ENCODE peak calls at places on chromosomes 16 and 17, in nine cellular contexts. One of them, this sample, is unnamed.

GRCh38 chr17:7102421-7102820 is 12.2 kb downstream of the ASGR2 start:
- DNase-seq in OCI-LY7: no peak
- DNase-seq in psoas muscle: no peak
- DNase-seq in heart right ventricle: no peak
- DNase-seq in CD8-positive, alpha-beta T cell: no peak
- DNase-seq in neural progenitor cell: no peak
- DNase-seq in iPS DF 6.9: no peak
- DNase-seq in small intestine: no peak
- DNase-seq in cardiac muscle cell: no peak
- DNase-seq in this sample: no peak

GRCh38 chr16:27431773-27432599 is 30.0 kb downstream of the IL21R start:
- DNase-seq in OCI-LY7: no peak
- DNase-seq in psoas muscle: no peak
- DNase-seq in heart right ventricle: no peak
- DNase-seq in CD8-positive, alpha-beta T cell: peak; percentile 42
- DNase-seq in neural progenitor cell: no peak
- DNase-seq in iPS DF 6.9: no peak
- DNase-seq in small intestine: no peak
- DNase-seq in cardiac muscle cell: no peak
- DNase-seq in this sample: peak; percentile 42

GRCh38 chr17:75629157-75629556 is 4.1 kb upstream of the SMIM5 start:
- DNase-seq in OCI-LY7: no peak
- DNase-seq in psoas muscle: no peak
- DNase-seq in heart right ventricle: no peak
- DNase-seq in CD8-positive, alpha-beta T cell: no peak
- DNase-seq in neural progenitor cell: no peak
- DNase-seq in iPS DF 6.9: no peak
- DNase-seq in small intestine: no peak
- DNase-seq in cardiac muscle cell: no peak
- DNase-seq in this sample: no peak

GRCh38 chr16:86193528-86194193 is 294.7 kb downstream of the IRF8 start:
- DNase-seq in OCI-LY7: no peak
- DNase-seq in psoas muscle: no peak
- DNase-seq in heart right ventricle: no peak
- DNase-seq in CD8-positive, alpha-beta T cell: no peak
- DNase-seq in neural progenitor cell: no peak
- DNase-seq in iPS DF 6.9: no peak
- DNase-seq in small intestine: no peak
- DNase-seq in cardiac muscle cell: no peak
- DNase-seq in this sample: no peak

GRCh38 chr17:83146347-83146746 is 66.9 kb downstream of the METRNL start:
- DNase-seq in OCI-LY7: no peak
- DNase-seq in psoas muscle: no peak
- DNase-seq in heart right ventricle: no peak
- DNase-seq in CD8-positive, alpha-beta T cell: no peak
- DNase-seq in neural progenitor cell: no peak
- DNase-seq in iPS DF 6.9: no peak
- DNase-seq in small intestine: no peak
- DNase-seq in cardiac muscle cell: no peak
- DNase-seq in this sample: no peak

GRCh38 chr16:22141746-22142145 is 20.6 kb upstream of the SDR42E2 start:
- DNase-seq in OCI-LY7: peak; percentile 10
- DNase-seq in psoas muscle: no peak
- DNase-seq in heart right ventricle: no peak
- DNase-seq in CD8-positive, alpha-beta T cell: no peak
- DNase-seq in neural progenitor cell: peak; percentile 59
- DNase-seq in iPS DF 6.9: peak; percentile 45
- DNase-seq in small intestine: no peak
- DNase-seq in cardiac muscle cell: peak; percentile 24
- DNase-seq in this sample: no peak

GRCh38 chr16:78608305-78608776 is 508.9 kb downstream of the WWOX start:
- DNase-seq in OCI-LY7: no peak
- DNase-seq in psoas muscle: no peak
- DNase-seq in heart right ventricle: no peak
- DNase-seq in CD8-positive, alpha-beta T cell: no peak
- DNase-seq in neural progenitor cell: no peak
- DNase-seq in iPS DF 6.9: no peak
- DNase-seq in small intestine: no peak
- DNase-seq in cardiac muscle cell: peak; percentile 1
- DNase-seq in this sample: no peak

GRCh38 chr16:11395008-11395948 is 50.0 kb downstream of the RMI2 start:
- DNase-seq in OCI-LY7: peak; percentile 24
- DNase-seq in psoas muscle: no peak
- DNase-seq in heart right ventricle: no peak
- DNase-seq in CD8-positive, alpha-beta T cell: no peak
- DNase-seq in neural progenitor cell: no peak
- DNase-seq in iPS DF 6.9: no peak
- DNase-seq in small intestine: no peak
- DNase-seq in cardiac muscle cell: no peak
- DNase-seq in this sample: peak; percentile 50

GRCh38 chr16:30122621-30123160 is 329 bp downstream of the MAPK3 start:
- DNase-seq in OCI-LY7: peak; percentile 16
- DNase-seq in psoas muscle: no peak
- DNase-seq in heart right ventricle: no peak
- DNase-seq in CD8-positive, alpha-beta T cell: peak; percentile 58
- DNase-seq in neural progenitor cell: peak; percentile 77
- DNase-seq in iPS DF 6.9: no peak
- DNase-seq in small intestine: peak; percentile 23
- DNase-seq in cardiac muscle cell: no peak
- DNase-seq in this sample: peak; percentile 74

DNA sequence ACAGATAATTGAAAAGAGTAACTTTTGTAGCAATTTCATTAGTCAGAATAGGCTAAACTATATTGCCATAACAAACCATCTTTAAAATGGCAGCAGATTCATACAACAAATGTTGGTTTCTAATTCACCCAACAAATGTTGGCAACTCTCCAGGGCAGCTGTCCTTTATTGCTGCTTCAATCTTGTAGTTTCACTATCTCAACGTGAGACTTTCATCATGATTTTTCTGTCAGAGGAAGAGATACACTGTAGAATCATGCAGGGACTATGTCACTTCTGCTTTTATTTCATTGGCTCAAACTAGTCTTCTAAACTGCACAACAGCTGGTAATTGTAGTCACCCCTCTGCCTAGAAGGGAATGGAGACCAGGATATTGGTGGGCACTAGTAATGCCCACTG is 174.2 kb downstream of the TANC2 start:
- DNase-seq in OCI-LY7: no peak
- DNase-seq in psoas muscle: no peak
- DNase-seq in heart right ventricle: no peak
- DNase-seq in CD8-positive, alpha-beta T cell: no peak
- DNase-seq in neural progenitor cell: no peak
- DNase-seq in iPS DF 6.9: no peak
- DNase-seq in small intestine: peak; percentile 37
- DNase-seq in cardiac muscle cell: peak; percentile 39
- DNase-seq in this sample: peak; percentile 50
- H3K27ac ChIP-seq in OCI-LY7: no peak overlapping the region
- H3K27ac ChIP-seq in psoas muscle: no peak overlapping the region
- H3K27ac ChIP-seq in heart right ventricle: no peak overlapping the region
- H3K27ac ChIP-seq in CD8-positive, alpha-beta T cell: no peak overlapping the region
- H3K27ac ChIP-seq in neural progenitor cell: no peak overlapping the region
- H3K27ac ChIP-seq in iPS DF 6.9: no peak overlapping the region
- H3K27ac ChIP-seq in small intestine: no peak overlapping the region
- H3K27ac ChIP-seq in cardiac muscle cell: no peak overlapping the region
- H3K27ac ChIP-seq in this sample: no peak overlapping the region

GRCh38 chr16:68645494-68646388 is 631 bp downstream of the CDH3 start:
- DNase-seq in OCI-LY7: no peak
- DNase-seq in psoas muscle: no peak
- DNase-seq in heart right ventricle: no peak
- DNase-seq in CD8-positive, alpha-beta T cell: no peak
- DNase-seq in neural progenitor cell: peak; percentile 86
- DNase-seq in iPS DF 6.9: no peak
- DNase-seq in small intestine: no peak
- DNase-seq in cardiac muscle cell: no peak
- DNase-seq in this sample: no peak
- H3K4me3 ChIP-seq in OCI-LY7: no peak overlapping the region
- H3K4me3 ChIP-seq in psoas muscle: no peak overlapping the region
- H3K4me3 ChIP-seq in heart right ventricle: no peak overlapping the region
- H3K4me3 ChIP-seq in CD8-positive, alpha-beta T cell: peak overlapping the region; percentile 37
- H3K4me3 ChIP-seq in neural progenitor cell: peak overlapping the region; percentile 60
- H3K4me3 ChIP-seq in iPS DF 6.9: peak overlapping the region; percentile 61
- H3K4me3 ChIP-seq in small intestine: peak overlapping the region; percentile 48
- H3K4me3 ChIP-seq in cardiac muscle cell: peak overlapping the region; percentile 91
- H3K4me3 ChIP-seq in this sample: no peak overlapping the region

GRCh38 chr17:28494445-28495188 is 11.5 kb upstream of the FOXN1 start:
- DNase-seq in OCI-LY7: peak; percentile 73
- DNase-seq in psoas muscle: peak; percentile 82
- DNase-seq in heart right ventricle: peak; percentile 78
- DNase-seq in CD8-positive, alpha-beta T cell: peak; percentile 88
- DNase-seq in neural progenitor cell: peak; percentile 84
- DNase-seq in iPS DF 6.9: peak; percentile 50
- DNase-seq in small intestine: no peak
- DNase-seq in cardiac muscle cell: peak; percentile 76
- DNase-seq in this sample: peak; percentile 90

GRCh38 chr17:28491286-28491685 is 14.9 kb upstream of the FOXN1 start:
- DNase-seq in OCI-LY7: no peak
- DNase-seq in psoas muscle: peak; percentile 14
- DNase-seq in heart right ventricle: no peak
- DNase-seq in CD8-positive, alpha-beta T cell: no peak
- DNase-seq in neural progenitor cell: no peak
- DNase-seq in iPS DF 6.9: no peak
- DNase-seq in small intestine: no peak
- DNase-seq in cardiac muscle cell: no peak
- DNase-seq in this sample: no peak

GRCh38 chr17:28493467-28493866 is 12.7 kb upstream of the FOXN1 start:
- DNase-seq in OCI-LY7: no peak
- DNase-seq in psoas muscle: no peak
- DNase-seq in heart right ventricle: no peak
- DNase-seq in CD8-positive, alpha-beta T cell: no peak
- DNase-seq in neural progenitor cell: no peak
- DNase-seq in iPS DF 6.9: no peak
- DNase-seq in small intestine: no peak
- DNase-seq in cardiac muscle cell: peak; percentile 61
- DNase-seq in this sample: no peak

GRCh38 chr17:28491860-28492259 is 14.3 kb upstream of the FOXN1 start:
- DNase-seq in OCI-LY7: no peak
- DNase-seq in psoas muscle: no peak
- DNase-seq in heart right ventricle: no peak
- DNase-seq in CD8-positive, alpha-beta T cell: no peak
- DNase-seq in neural progenitor cell: no peak
- DNase-seq in iPS DF 6.9: no peak
- DNase-seq in small intestine: no peak
- DNase-seq in cardiac muscle cell: no peak
- DNase-seq in this sample: no peak

DNA sequence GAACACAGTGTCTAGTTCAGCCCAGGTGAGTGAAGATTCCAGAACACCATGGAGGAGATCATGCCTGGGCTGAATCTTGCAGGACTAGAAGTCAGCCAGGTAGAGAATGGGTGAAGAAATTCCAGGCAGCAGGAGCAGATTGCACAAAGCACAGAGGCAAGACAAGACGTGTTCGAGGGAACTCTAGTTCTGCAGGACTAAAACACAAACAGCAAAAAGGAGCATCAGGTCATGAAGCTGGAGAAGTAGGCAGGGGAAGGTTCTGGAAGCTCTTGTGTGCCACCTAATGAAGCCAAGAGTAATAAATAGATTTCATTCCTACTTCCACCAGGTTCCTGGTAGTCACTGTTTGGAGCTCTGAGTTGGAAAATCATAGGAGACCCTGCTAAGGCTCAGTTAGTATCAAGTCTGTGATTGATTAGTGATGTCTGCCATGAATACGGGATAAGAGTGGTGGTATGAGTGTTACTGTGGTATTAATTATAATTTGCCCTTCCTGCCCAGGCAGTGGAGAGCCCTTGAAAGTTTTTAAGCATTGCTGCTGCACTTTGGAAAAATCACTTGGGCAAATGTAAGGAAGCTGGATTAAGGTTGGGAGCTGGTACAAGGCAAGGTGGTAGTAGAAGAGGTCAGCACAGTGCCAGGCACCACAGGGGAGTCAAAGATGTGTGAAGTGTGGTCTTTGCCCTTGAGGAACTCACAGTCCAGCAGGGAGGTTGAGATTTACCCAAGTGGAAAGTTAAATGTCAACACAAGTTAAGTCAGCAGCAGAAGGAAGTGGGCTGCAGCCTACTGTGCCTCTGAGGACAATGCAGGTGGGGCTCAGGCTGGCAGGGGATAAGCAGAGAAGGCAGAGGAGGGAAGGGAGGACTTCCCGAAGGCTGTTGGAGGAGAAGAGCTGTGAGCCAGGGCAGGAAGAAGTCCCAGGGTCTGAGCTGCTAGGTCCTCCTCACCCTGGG is 13.5 kb upstream of the FOXN1 start:
- DNase-seq in OCI-LY7: peak; percentile 24
- DNase-seq in psoas muscle: no peak
- DNase-seq in heart right ventricle: no peak
- DNase-seq in CD8-positive, alpha-beta T cell: no peak
- DNase-seq in neural progenitor cell: no peak
- DNase-seq in iPS DF 6.9: no peak
- DNase-seq in small intestine: no peak
- DNase-seq in cardiac muscle cell: peak; percentile 55
- DNase-seq in this sample: no peak
- H3K27ac ChIP-seq in OCI-LY7: no peak overlapping the region
- H3K27ac ChIP-seq in psoas muscle: no peak overlapping the region
- H3K27ac ChIP-seq in heart right ventricle: no peak overlapping the region
- H3K27ac ChIP-seq in CD8-positive, alpha-beta T cell: no peak overlapping the region
- H3K27ac ChIP-seq in neural progenitor cell: no peak overlapping the region
- H3K27ac ChIP-seq in iPS DF 6.9: no peak overlapping the region
- H3K27ac ChIP-seq in small intestine: no peak overlapping the region
- H3K27ac ChIP-seq in cardiac muscle cell: no peak overlapping the region
- H3K27ac ChIP-seq in this sample: no peak overlapping the region

GRCh38 chr17:58119491-58119890 is 28.7 kb upstream of the OR4D1 start:
- DNase-seq in OCI-LY7: no peak
- DNase-seq in psoas muscle: no peak
- DNase-seq in heart right ventricle: no peak
- DNase-seq in CD8-positive, alpha-beta T cell: no peak
- DNase-seq in neural progenitor cell: no peak
- DNase-seq in iPS DF 6.9: no peak
- DNase-seq in small intestine: no peak
- DNase-seq in cardiac muscle cell: no peak
- DNase-seq in this sample: no peak
- H3K4me3 ChIP-seq in OCI-LY7: no peak overlapping the region
- H3K4me3 ChIP-seq in psoas muscle: no peak overlapping the region
- H3K4me3 ChIP-seq in heart right ventricle: no peak overlapping the region
- H3K4me3 ChIP-seq in CD8-positive, alpha-beta T cell: no peak overlapping the region
- H3K4me3 ChIP-seq in neural progenitor cell: no peak overlapping the region
- H3K4me3 ChIP-seq in iPS DF 6.9: no peak overlapping the region
- H3K4me3 ChIP-seq in small intestine: no peak overlapping the region
- H3K4me3 ChIP-seq in cardiac muscle cell: no peak overlapping the region
- H3K4me3 ChIP-seq in this sample: no peak overlapping the region